ENCODE peak calls at places on chromosomes 3 and 15, in seven cellular contexts. D is upper lobe of left lung, X is heart left ventricle, Z is prostate gland, U is esophagus squamous epithelium, S is right lobe of liver, Q is tibial nerve. P is an unnamed sample.

GRCh38 chr3:66372681-66373350 is 128.0 kb downstream of the LRIG1 start:
- DNase-seq in S (no peak), Z (no peak), Q (no peak), U (no peak), X (peak; percentile 75), D (no peak), P (no peak)

GRCh38 chr15:79314186-79314585 is 3.3 kb downstream of the TMED3 start:
- DNase-seq in S (no peak), Q (no peak), X (no peak), D (no peak), Z (no peak), U (no peak), P (no peak)

GRCh38 chr3:195040094-195040493 is 230.9 kb downstream of the XXYLT1 start:
- DNase-seq in S (peak; percentile 49), U (no peak), D (peak; percentile 62), Q (no peak), Z (no peak), X (no peak), P (no peak)

GRCh38 chr15:63094495-63094931 is 27.1 kb upstream of the LACTB start:
- DNase-seq in Q (no peak), D (no peak), X (no peak), Z (no peak), U (no peak), S (no peak), P (no peak)

GRCh38 chr15:38354321-38354929 is 99.5 kb upstream of the FAM98B start:
- DNase-seq in U (no peak), X (no peak), Z (peak; percentile 49), S (peak; percentile 60), D (peak; percentile 51), Q (peak; percentile 55), P (peak; percentile 2)

GRCh38 chr15:58432421-58432820 is 630 bp downstream of the LIPC start:
- DNase-seq in U (no peak), D (no peak), Q (no peak), Z (no peak), X (no peak), S (no peak), P (no peak)

GRCh38 chr3:77254967-77255831 is 215.3 kb downstream of the ROBO2 start:
- DNase-seq in X (no peak), S (peak; percentile 47), Q (no peak), Z (peak; percentile 27), U (no peak), D (peak; percentile 25), P (no peak)

GRCh38 chr3:194129581-194130133 is 6.3 kb upstream of the HES1 start:
- DNase-seq in Q (no peak), U (no peak), S (peak; percentile 70), X (no peak), D (no peak), Z (no peak), P (no peak)

GRCh38 chr3:183160616-183161015 is 1.9 kb downstream of the LAMP3 start:
- DNase-seq in X (no peak), Z (no peak), Q (no peak), D (no peak), U (no peak), S (no peak), P (no peak)

GRCh38 chr3:177150218-177150916 is 46.9 kb downstream of the TBL1XR1 start:
- DNase-seq in D (no peak), X (no peak), Q (no peak), S (no peak), Z (no peak), U (no peak), P (no peak)

GRCh38 chr3:78765671-78766485 is 1001.9 kb downstream of the ROBO1 start:
- DNase-seq in U (no peak), Q (no peak), Z (peak; percentile 10), S (no peak), X (no peak), D (no peak), P (no peak)

GRCh38 chr3:58666683-58667082 is at the start of gene FAM3D:
- DNase-seq in D (peak; percentile 51), S (no peak), U (no peak), Q (no peak), X (no peak), Z (peak; percentile 31), P (no peak)
- TF ChIP-seq POLR2A in D (peak; percentile 20), S (no peak), U (no peak), Q (no peak), X (no peak), Z (no peak), P (no peak)

GRCh38 chr15:70763120-70763949 is at the start of gene UACA:
- DNase-seq in Q (peak; percentile 98), X (peak; percentile 97), U (peak; percentile 46), Z (peak; percentile 97), D (peak; percentile 90), S (peak; percentile 98), P (peak; percentile 73)
- TF ChIP-seq POLR2A in Q (peak; percentile 99), X (peak; percentile 99), U (no peak), Z (peak; percentile 99), D (peak; percentile 91), S (peak; percentile 96), P (no peak)

GRCh38 chr3:180600473-180600872 is 1.5 kb upstream of the TTC14 start:
- DNase-seq in Z (no peak), X (no peak), Q (no peak), U (no peak), S (no peak), D (no peak), P (no peak)

DNA sequence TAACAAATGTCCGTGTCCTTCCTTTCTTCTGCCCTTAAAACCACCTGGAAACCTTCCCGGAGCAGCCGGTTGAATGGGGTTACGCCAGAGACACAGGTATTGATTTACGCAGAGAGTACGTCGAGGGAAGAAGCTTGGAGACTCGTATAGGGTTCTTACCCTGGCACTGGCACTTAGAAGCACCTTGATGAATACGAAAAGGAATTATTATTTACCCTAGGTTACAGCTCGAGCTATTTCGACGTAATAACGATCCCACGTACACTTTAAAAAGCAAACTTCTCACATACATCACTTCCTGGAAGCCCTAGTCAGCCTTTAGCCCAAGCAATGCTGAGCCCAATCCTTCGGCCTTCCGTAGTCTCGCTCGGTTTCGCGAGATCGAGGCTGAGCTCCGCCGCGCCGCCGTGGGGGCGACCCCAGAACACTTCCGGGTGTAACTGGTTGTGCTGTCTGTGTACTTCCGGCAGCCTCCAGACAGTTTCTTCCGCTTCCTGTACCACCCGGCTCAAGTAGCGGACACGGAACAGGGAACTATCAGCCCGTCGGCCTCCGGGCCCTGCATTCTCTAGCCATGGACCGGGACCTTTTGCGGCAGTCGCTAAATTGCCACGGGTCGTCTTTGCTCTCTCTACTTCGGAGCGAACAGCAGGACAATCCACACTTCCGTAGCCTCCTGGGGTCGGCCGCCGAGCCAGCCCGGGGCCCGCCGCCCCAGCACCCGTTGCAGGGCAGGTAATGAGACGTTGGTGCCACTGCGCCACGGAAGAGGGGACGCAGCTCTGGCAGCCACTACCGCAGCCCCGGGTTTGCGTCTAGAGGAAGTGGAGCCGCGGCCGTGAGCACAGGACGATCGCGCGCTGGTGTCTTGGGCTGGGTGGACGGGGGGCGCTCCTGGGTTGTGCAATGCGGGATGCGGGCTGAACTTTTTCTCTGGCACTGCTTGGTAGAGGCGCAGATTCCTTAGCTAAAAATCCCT is at the start of gene TTC14:
- DNase-seq in S (peak; percentile 94), Q (peak; percentile 78), D (peak; percentile 93), U (peak; percentile 78), Z (peak; percentile 82), X (peak; percentile 97), P (peak; percentile 73)
- TF ChIP-seq POLR2A in S (peak; percentile 68), Q (peak; percentile 47), D (peak; percentile 75), U (no peak), Z (no peak), X (peak; percentile 61), P (peak; percentile 93)

DNA sequence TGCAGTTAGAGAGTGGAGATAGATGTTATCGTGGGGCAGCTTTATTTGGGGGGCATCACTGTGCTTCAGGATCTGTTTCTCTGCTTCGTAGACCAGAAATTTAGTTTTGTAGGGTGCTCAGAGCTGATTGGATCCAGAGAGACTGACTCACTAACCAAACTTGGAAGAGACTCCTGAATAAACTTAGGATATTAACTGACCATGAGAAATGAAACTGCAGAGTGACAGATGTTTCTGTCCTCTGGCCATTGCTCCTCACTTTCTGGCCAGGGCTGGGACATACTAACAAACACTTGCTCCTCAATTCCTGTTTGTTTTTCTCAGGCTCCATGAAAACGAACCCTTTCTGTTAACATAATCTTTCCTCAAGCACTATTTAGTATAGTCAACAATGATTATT is 4.3 kb downstream of the ZNF592 start:
- DNase-seq in S (no peak), Z (no peak), X (no peak), Q (no peak), D (no peak), U (no peak), P (no peak)
- TF ChIP-seq POLR2A in S (no peak), Z (no peak), X (no peak), Q (no peak), D (no peak), U (no peak), P (no peak)

P was measured in GM12892.